ENCODE peak calls at places on chromosomes 5 and 9, in four cellular contexts. One of them, this sample, is unnamed.

GRCh38 chr9:112119225-112120045 is 55.7 kb downstream of the SUSD1 start:
- DNase-seq in GM12891: no peak
- DNase-seq in GM12878: no peak
- DNase-seq in K562: no peak
- DNase-seq in this sample: no peak

GRCh38 chr5:146516151-146516475 is at the start of gene GPR151:
- DNase-seq in GM12891: no peak
- DNase-seq in GM12878: no peak
- DNase-seq in K562: no peak
- DNase-seq in this sample: no peak

GRCh38 chr9:101727621-101728524 is 10.6 kb downstream of the GRIN3A start:
- DNase-seq in GM12891: peak
- DNase-seq in GM12878: no peak
- DNase-seq in K562: peak
- DNase-seq in this sample: no peak

GRCh38 chr5:149337746-149338145 is 7.6 kb upstream of the GRPEL2 start:
- DNase-seq in GM12891: no peak
- DNase-seq in GM12878: no peak
- DNase-seq in K562: no peak
- DNase-seq in this sample: no peak

GRCh38 chr9:93130861-93131481 is 3.1 kb downstream of the NINJ1 start:
- DNase-seq in GM12891: no peak
- DNase-seq in GM12878: no peak
- DNase-seq in K562: no peak
- DNase-seq in this sample: no peak

GRCh38 chr5:148780711-148781110 is 45.7 kb upstream of the ADRB2 start:
- DNase-seq in GM12891: no peak
- DNase-seq in GM12878: no peak
- DNase-seq in K562: peak
- DNase-seq in this sample: no peak

GRCh38 chr9:37464006-37464405 is 1.2 kb downstream of the ZBTB5 start:
- DNase-seq in GM12891: no peak
- DNase-seq in GM12878: no peak
- DNase-seq in K562: no peak
- DNase-seq in this sample: no peak

GRCh38 chr5:35436441-35437057 is 181.1 kb upstream of the SPEF2 start:
- DNase-seq in GM12891: no peak
- DNase-seq in GM12878: no peak
- DNase-seq in K562: peak
- DNase-seq in this sample: no peak

GRCh38 chr9:129476821-129477611 is 143.9 kb downstream of the C9orf50 start:
- DNase-seq in GM12891: no peak
- DNase-seq in GM12878: no peak
- DNase-seq in K562: peak
- DNase-seq in this sample: no peak

GRCh38 chr9:79471577-79472543 is 99.9 kb upstream of the TLE4 start:
- DNase-seq in GM12891: no peak
- DNase-seq in GM12878: no peak
- DNase-seq in K562: no peak
- DNase-seq in this sample: peak

DNA sequence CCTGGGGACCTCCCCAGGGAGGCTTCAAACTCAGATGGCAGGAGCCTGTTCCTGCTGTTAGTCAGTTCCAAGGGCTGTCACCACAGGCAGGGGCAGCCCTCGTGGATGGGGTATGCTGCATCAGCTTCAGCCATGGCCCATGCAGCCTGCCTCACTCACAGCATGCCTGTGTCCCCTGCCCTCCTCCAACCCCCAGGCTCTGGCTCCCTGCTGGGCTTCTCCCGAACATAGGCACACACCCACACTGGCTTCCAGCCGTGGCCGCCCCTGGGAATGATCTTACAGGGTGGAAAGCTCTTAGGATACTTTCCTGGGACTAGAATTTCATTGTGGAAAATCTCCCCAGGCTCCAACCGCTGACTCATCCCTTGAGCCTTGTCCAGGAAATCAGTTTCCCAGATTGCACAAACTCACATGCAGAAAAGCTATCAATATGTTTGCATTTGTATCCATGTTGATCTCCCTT is 163.8 kb downstream of the SEC61B start:
- DNase-seq in GM12891: no peak
- DNase-seq in GM12878: no peak
- DNase-seq in K562: no peak
- DNase-seq in this sample: no peak
- TF ChIP-seq SPI1 in GM12891: no peak
- TF ChIP-seq SPI1 in GM12878: no peak
- TF ChIP-seq SPI1 in K562: no peak
- TF ChIP-seq SPI1 in this sample: no peak

DNA sequence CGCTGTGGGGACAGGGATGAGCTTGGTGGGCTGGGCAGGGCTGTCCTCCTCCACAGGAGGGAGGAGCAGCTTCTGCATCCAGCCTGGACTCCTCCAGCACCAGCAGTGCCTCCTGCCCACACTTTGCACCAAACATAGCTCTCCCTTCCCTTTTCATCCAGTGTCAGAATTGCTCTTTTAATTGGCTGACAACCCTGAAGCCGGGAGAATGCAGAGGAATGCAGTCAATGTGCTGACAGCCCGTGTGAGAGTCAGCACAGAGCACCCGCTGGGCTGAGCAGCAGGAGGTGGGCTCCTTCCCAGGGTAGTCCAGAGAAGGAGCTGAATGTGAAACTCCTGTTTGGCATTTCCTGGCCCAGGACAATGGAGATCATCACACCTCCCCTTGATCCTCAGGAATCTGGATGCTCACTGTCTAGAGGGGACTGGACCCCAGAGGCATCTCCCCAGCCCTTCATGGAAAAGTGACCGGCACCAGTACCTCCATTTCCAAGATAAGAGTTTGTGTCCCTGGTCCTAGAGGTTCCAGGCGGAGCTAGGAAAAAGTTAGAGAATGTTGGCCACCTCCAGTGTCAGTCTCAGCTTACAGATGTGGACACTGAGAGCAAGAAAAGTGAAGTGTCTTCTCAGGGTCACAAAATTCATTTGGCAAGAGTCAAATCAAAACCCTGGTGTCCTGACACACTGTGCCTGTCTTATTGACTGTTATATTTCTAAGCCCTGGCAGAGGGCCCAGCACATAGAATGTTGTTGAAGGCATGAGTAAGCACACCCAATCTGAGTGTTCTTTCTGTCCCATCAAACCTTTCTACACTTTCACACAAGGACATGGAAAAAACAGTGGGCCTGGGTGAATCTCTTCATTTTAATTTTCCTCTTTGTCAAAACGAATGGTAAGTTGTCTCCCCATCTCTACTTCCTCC is 202.1 kb downstream of the SNX18 start:
- DNase-seq in GM12891: no peak
- DNase-seq in GM12878: no peak
- DNase-seq in K562: no peak
- DNase-seq in this sample: no peak
- TF ChIP-seq POLR2AphosphoS5 in GM12891: no peak
- TF ChIP-seq POLR2AphosphoS5 in GM12878: no peak
- TF ChIP-seq POLR2AphosphoS5 in K562: no peak
- TF ChIP-seq POLR2AphosphoS5 in this sample: no peak

GRCh38 chr5:150789431-150789830 is 10.9 kb downstream of the SMIM3 start:
- DNase-seq in GM12891: no peak
- DNase-seq in GM12878: no peak
- DNase-seq in K562: no peak
- DNase-seq in this sample: no peak

GRCh38 chr5:150788974-150789373 is 10.4 kb downstream of the SMIM3 start:
- DNase-seq in GM12891: no peak
- DNase-seq in GM12878: no peak
- DNase-seq in K562: no peak
- DNase-seq in this sample: no peak

GRCh38 chr5:150791536-150791935 is 13.0 kb downstream of the SMIM3 start:
- DNase-seq in GM12891: no peak
- DNase-seq in GM12878: no peak
- DNase-seq in K562: no peak
- DNase-seq in this sample: no peak

GRCh38 chr5:150787659-150788058 is 9.1 kb downstream of the SMIM3 start:
- DNase-seq in GM12891: no peak
- DNase-seq in GM12878: no peak
- DNase-seq in K562: no peak
- DNase-seq in this sample: no peak

DNA sequence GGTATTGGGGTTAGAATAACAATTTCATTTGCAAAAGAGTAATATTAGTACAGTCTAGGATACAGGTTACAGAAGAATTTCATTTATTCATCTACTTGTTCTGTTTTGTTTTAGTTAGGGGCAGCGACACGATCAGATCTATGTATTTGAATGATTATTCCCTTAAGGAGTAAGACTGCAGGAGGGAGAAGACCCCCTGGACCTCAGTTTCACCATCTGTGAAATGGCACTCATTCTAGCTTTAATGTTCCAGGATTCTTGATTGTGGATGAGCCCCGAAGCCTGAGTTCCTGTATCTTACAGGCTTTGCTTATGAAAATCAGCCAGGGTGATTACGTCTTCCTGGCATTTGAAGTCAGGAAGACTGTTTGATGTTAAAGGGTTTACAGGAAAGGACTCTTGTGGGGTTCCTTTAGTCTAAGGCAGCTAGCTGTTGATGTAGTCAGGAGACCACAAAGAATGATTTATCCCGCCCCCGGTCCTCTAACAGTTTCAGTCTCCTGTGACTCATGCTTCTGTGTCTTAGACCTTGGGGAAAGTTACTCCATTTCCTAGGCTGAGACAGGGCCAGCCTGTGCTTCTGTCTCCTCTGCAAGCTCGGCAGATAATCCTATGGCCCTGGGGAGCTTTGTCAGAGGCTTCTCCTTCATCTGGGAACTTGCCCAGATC is 11.5 kb downstream of the SMIM3 start:
- DNase-seq in GM12891: no peak
- DNase-seq in GM12878: peak
- DNase-seq in K562: peak
- DNase-seq in this sample: peak
- TF ChIP-seq SPI1 in GM12891: no peak
- TF ChIP-seq SPI1 in GM12878: no peak
- TF ChIP-seq SPI1 in K562: no peak
- TF ChIP-seq SPI1 in this sample: no peak

GRCh38 chr9:110208031-110208430 is at the start of gene C9orf152:
- DNase-seq in GM12891: no peak
- DNase-seq in GM12878: no peak
- DNase-seq in K562: no peak
- DNase-seq in this sample: no peak
- TF ChIP-seq POLR2AphosphoS5 in GM12891: no peak
- TF ChIP-seq POLR2AphosphoS5 in GM12878: no peak
- TF ChIP-seq POLR2AphosphoS5 in K562: no peak
- TF ChIP-seq POLR2AphosphoS5 in this sample: no peak

DNA sequence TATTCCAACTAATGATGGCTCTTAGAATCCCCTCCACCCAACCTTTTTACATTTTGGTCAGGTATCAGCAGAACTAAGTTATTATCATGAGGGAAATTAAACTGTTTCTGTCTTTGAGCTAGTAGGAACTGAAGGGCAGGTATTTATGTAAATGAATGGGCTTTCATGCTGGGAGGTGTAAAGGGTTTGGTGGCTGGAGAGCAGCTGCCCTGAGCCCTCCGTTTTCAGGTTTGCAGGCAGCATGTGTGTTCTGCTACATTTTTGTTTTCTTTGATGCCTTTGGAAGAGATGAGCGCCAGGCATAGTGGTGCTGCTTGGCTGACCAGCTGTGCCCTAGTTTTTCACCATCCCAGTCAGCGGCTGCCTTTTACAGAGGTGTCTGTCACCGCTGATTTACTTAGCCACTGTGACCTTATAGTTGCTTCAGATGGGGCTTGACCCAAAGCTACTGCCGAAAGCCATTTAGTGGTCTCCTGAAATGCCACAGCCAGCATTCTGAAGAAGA is 231.9 kb downstream of the MAST4 start:
- DNase-seq in GM12891: no peak
- DNase-seq in GM12878: no peak
- DNase-seq in K562: no peak
- DNase-seq in this sample: no peak
- TF ChIP-seq SPI1 in GM12891: no peak
- TF ChIP-seq SPI1 in GM12878: no peak
- TF ChIP-seq SPI1 in K562: no peak
- TF ChIP-seq SPI1 in this sample: no peak

DNA sequence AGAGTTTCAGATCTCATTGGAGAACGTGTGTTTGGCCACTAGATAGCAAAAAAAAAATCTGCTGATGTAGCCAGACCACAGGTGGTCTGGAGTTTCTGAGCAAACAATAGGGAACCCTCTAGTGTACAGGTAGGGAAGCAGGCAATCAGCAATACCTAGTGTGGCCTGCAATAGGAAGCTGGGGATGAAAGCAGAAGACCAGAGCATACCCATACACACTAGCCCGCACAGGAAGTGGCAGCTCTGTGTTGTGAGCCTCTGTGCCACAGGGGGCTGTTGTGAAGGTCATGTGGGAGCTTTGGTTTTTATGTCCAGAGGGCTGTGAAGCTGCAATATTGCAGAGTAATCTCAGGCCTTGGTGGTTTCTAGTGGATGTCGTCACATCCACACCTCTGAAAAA is 81.2 kb downstream of the MTAP start:
- DNase-seq in GM12891: no peak
- DNase-seq in GM12878: no peak
- DNase-seq in K562: no peak
- DNase-seq in this sample: peak
- TF ChIP-seq POLR2AphosphoS5 in GM12891: no peak
- TF ChIP-seq POLR2AphosphoS5 in GM12878: no peak
- TF ChIP-seq POLR2AphosphoS5 in K562: no peak
- TF ChIP-seq POLR2AphosphoS5 in this sample: no peak